ENCODE peak calls at places on chromosomes 7 and 10, in four cellular contexts. A is heart left ventricle, I is PC-9, Q is left ventricle myocardium inferior. U is an unnamed sample.

GRCh38 chr10:97547889-97548485 is 24.6 kb upstream of the ANKRD2 start:
- DNase-seq in A (no peak), I (no peak), Q (no peak), U (no peak)

GRCh38 chr10:29039659-29040309 is 249.1 kb upstream of the LYZL1 start:
- DNase-seq in A (no peak), I (peak), Q (no peak), U (no peak)

GRCh38 chr10:111524134-111524533 is 447.3 kb downstream of the ADRA2A start:
- DNase-seq in A (no peak), I (no peak), Q (no peak), U (no peak)

GRCh38 chr10:59333731-59334130 is 28.6 kb downstream of the FAM13C start:
- DNase-seq in A (no peak), I (no peak), Q (no peak), U (no peak)

GRCh38 chr7:28836661-28837060 is 121.5 kb downstream of the TRIL start:
- DNase-seq in A (no peak), I (no peak), Q (no peak), U (no peak)

GRCh38 chr7:360454-361100 is 70.6 kb downstream of the FOXL3 start:
- DNase-seq in A (no peak), I (no peak), Q (peak), U (no peak)

GRCh38 chr7:130441408-130441854 is 615 bp upstream of the CEP41 start:
- DNase-seq in A (no peak), I (peak), Q (no peak), U (peak)

GRCh38 chr7:102122026-102122425 is 164.6 kb upstream of the SH2B2 start:
- DNase-seq in A (no peak), I (peak), Q (no peak), U (peak)

GRCh38 chr7:55966851-55967250 is 2.5 kb downstream of the NIPSNAP2 start:
- DNase-seq in A (no peak), I (no peak), Q (no peak), U (no peak)

GRCh38 chr10:50224330-50224952 is 26.9 kb downstream of the ASAH2 start:
- DNase-seq in A (peak), I (peak), Q (no peak), U (peak)

GRCh38 chr10:129775681-129776080 is 188.4 kb downstream of the EBF3 start:
- DNase-seq in A (no peak), I (no peak), Q (no peak), U (no peak)

GRCh38 chr10:73506074-73506473 is 10.2 kb upstream of the PPP3CB start:
- DNase-seq in A (no peak), I (no peak), Q (no peak), U (no peak)

GRCh38 chr7:157466473-157467261 is 129.9 kb downstream of the DNAJB6 start:
- DNase-seq in A (no peak), I (no peak), Q (no peak), U (no peak)

GRCh38 chr10:76022366-76022765 is 590.9 kb downstream of the LRMDA start:
- DNase-seq in A (no peak), I (no peak), Q (no peak), U (no peak)

GRCh38 chr7:139526578-139527544 is 3.4 kb downstream of the CLEC2L start:
- DNase-seq in A (no peak), I (peak), Q (no peak), U (no peak)

GRCh38 chr7:38506756-38507155 is 124.4 kb downstream of the AMPH start:
- DNase-seq in A (no peak), I (no peak), Q (no peak), U (no peak)

GRCh38 chr10:17227367-17228080 is 517 bp upstream of the VIM start:
- DNase-seq in A (no peak), I (no peak), Q (no peak), U (peak)

GRCh38 chr10:93458821-93459257 is 23.3 kb downstream of the MYOF start:
- DNase-seq in A (peak), I (peak), Q (peak), U (no peak)

GRCh38 chr7:30001953-30002352 is 12.4 kb upstream of the SCRN1 start:
- DNase-seq in A (no peak), I (no peak), Q (no peak), U (no peak)

GRCh38 chr7:2013381-2014311 is 219.1 kb downstream of the MAD1L1 start:
- DNase-seq in A (no peak), I (no peak), Q (peak), U (no peak)

GRCh38 chr7:132655071-132655761 is 78.9 kb upstream of the PLXNA4 start:
- DNase-seq in A (peak), I (no peak), Q (peak), U (no peak)

GRCh38 chr10:107442035-107442505 is 277.6 kb upstream of the SORCS1 start:
- DNase-seq in A (no peak), I (no peak), Q (no peak), U (peak)

GRCh38 chr7:37224746-37225145 is 223.9 kb downstream of the ELMO1 start:
- DNase-seq in A (no peak), I (no peak), Q (no peak), U (no peak)

GRCh38 chr10:86376403-86376802 is 9.8 kb upstream of the GRID1 start:
- DNase-seq in A (no peak), I (no peak), Q (no peak), U (no peak)

GRCh38 chr7:105585850-105586500 is 4.7 kb upstream of the EFCAB10 start:
- DNase-seq in A (no peak), I (no peak), Q (no peak), U (peak)

GRCh38 chr7:105581066-105581811 is at the start of gene EFCAB10:
- DNase-seq in A (peak), I (no peak), Q (peak), U (peak)

GRCh38 chr7:105580022-105580740 is 1.1 kb downstream of the EFCAB10 start:
- DNase-seq in A (no peak), I (no peak), Q (no peak), U (no peak)

GRCh38 chr7:105584165-105584564 is 2.9 kb upstream of the EFCAB10 start:
- DNase-seq in A (no peak), I (no peak), Q (no peak), U (no peak)

DNA sequence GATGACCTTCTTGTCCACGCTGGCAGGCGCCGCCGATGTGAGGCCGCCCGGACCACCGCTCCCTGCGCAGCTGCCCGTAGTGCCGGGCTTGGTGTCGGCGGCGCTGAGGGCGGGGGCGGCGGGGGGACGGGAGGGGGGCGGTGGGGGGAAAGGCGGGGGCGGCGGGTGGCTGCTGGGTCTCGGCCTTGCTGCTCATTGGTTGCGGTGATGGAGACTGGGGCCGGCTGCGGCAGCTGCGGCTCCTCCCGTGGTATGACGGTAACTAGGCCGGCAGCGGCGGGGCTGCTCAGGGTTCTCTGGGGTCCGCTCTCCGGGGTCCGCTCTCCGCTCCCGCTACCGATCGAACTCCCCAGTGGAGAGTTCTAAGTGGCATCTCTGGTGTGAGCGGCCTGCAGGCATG is 1.8 kb upstream of the EFCAB10 start:
- DNase-seq in A (no peak), I (no peak), Q (no peak), U (no peak)
- H3K27ac ChIP-seq in A (no peak), I (no peak), Q (no peak), U (no peak)

DNA sequence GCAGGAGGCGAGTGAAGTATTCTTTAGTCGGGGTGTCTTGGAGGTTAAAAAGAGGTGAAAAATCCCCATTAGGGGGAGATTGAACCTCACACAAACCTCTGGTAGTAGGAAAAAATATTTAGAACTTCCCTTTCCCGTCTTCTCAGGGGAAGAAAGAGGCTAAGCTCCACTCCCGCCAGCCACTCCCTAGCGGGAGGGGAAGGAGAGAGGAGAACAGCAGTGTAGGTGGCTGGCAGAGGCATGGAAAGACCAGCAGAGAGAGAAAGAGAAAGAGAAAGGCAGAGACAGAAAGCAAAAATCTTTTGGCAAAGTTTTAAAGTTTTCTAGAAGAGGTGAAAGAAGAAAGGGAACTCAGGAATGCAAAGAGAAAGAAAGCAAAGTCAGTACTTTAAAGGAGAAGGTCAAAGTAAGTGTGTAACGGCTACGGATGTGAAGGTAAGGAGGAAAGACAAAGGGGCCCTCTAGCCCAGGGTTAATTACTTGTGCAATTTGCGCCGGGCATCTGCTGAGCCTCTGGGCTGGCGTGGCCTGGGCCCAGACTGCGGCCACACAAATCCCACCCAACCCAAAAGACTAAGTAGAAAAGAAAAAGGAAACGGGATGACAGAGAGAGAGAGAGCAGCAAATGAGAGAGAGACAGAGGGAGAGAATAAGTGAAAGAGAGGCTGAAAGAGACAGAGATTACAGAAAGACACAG is 72.3 kb upstream of the ZNF746 start:
- DNase-seq in A (no peak), I (no peak), Q (no peak), U (no peak)
- H3K27ac ChIP-seq in A (no peak), I (no peak), Q (no peak), U (no peak)

DNA sequence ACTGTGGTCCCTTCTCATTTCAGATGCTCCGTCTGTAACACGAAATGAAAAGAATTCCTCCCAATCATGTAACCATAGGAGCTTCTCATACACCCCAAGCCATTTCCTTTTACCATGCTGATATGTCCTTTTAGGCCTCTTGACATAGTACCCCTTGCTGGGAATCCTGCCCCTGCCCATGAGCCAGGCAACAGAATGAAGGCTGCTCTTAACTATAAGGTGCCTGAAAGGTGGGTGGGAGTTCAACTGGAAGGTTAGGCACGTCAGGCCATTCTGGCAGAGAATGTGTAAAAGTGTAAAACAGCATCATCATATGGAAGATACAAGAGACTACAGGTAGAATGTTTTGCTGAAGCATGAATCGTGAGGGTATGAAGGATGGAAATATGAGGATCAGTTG is 22.5 kb downstream of the IL2RA start:
- DNase-seq in A (no peak), I (no peak), Q (no peak), U (no peak)
- H3K27ac ChIP-seq in A (no peak), I (no peak), Q (no peak), U (no peak)

GRCh38 chr10:38072552-38072951 is 21.6 kb upstream of the ZNF37A start:
- DNase-seq in A (no peak), I (no peak), Q (no peak), U (no peak)

DNA sequence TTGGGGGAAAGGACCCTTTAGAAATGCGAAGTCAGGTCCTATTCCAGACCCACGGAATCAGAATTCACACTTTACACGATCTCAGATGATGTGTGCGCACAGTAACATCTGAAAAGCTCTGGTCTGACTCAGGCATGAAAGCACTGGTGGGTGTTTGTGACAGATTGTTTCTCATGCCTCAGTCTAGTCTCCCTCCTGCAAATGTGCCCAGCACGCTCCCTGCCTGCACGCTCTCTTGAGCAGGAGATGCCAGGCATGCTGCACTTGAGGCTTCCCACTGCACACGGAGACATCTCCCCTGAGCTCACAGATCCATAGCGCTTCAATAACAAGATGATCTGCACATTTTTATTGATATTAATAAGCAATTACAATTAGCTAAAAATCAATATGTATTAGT is 23.6 kb upstream of the ZNF37A start:
- DNase-seq in A (no peak), I (no peak), Q (no peak), U (no peak)
- H3K27ac ChIP-seq in A (no peak), I (no peak), Q (no peak), U (no peak)

GRCh38 chr7:112162161-112163020 is 43.8 kb downstream of the DOCK4 start:
- DNase-seq in A (peak), I (no peak), Q (peak), U (no peak)

GRCh38 chr7:112161253-112162160 is 44.7 kb downstream of the DOCK4 start:
- DNase-seq in A (no peak), I (no peak), Q (no peak), U (no peak)

GRCh38 chr7:112160130-112160770 is 45.9 kb downstream of the DOCK4 start:
- DNase-seq in A (no peak), I (no peak), Q (no peak), U (no peak)

GRCh38 chr7:112159346-112159745 is 46.9 kb downstream of the DOCK4 start:
- DNase-seq in A (no peak), I (no peak), Q (no peak), U (no peak)

GRCh38 chr7:112160771-112161150 is 45.4 kb downstream of the DOCK4 start:
- DNase-seq in A (no peak), I (no peak), Q (no peak), U (no peak)
- H3K27ac ChIP-seq in A (no peak), I (no peak), Q (peak), U (no peak)

GRCh38 chr10:118670472-118671124 is 75.2 kb upstream of the PRLHR start:
- DNase-seq in A (no peak), I (no peak), Q (no peak), U (no peak)

GRCh38 chr10:118668228-118668952 is 72.9 kb upstream of the PRLHR start:
- DNase-seq in A (no peak), I (no peak), Q (no peak), U (no peak)

GRCh38 chr10:118669020-118669766 is 73.7 kb upstream of the PRLHR start:
- DNase-seq in A (peak), I (no peak), Q (no peak), U (no peak)

GRCh38 chr10:118667732-118668131 is 72.3 kb upstream of the PRLHR start:
- DNase-seq in A (no peak), I (no peak), Q (no peak), U (no peak)

DNA sequence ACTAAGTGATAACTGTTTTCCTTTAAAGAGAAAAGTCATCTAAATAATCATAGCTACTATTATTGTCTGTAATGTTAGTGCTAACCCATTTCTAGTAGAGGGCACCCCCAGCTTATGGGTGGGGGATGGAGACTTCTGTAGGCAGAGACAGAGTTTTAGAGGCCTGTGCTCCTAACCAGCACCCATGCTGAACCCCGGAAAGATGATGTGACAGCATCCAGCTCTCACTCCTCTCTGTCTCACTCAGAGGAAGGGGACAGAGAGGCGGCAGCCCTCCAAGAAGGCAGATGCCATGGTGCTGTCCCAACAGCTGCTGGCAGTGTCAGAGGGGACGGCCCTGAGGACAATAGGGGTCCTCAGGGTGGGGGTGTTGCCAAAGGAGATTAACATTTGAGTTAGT is 74.4 kb upstream of the PRLHR start:
- DNase-seq in A (no peak), I (no peak), Q (no peak), U (no peak)
- H3K27ac ChIP-seq in A (peak), I (no peak), Q (no peak), U (no peak)

GRCh38 chr10:121540773-121541395 is 57.4 kb downstream of the FGFR2 start:
- DNase-seq in A (no peak), I (no peak), Q (no peak), U (no peak)
- H3K27ac ChIP-seq in A (no peak), I (no peak), Q (no peak), U (no peak)

DNA sequence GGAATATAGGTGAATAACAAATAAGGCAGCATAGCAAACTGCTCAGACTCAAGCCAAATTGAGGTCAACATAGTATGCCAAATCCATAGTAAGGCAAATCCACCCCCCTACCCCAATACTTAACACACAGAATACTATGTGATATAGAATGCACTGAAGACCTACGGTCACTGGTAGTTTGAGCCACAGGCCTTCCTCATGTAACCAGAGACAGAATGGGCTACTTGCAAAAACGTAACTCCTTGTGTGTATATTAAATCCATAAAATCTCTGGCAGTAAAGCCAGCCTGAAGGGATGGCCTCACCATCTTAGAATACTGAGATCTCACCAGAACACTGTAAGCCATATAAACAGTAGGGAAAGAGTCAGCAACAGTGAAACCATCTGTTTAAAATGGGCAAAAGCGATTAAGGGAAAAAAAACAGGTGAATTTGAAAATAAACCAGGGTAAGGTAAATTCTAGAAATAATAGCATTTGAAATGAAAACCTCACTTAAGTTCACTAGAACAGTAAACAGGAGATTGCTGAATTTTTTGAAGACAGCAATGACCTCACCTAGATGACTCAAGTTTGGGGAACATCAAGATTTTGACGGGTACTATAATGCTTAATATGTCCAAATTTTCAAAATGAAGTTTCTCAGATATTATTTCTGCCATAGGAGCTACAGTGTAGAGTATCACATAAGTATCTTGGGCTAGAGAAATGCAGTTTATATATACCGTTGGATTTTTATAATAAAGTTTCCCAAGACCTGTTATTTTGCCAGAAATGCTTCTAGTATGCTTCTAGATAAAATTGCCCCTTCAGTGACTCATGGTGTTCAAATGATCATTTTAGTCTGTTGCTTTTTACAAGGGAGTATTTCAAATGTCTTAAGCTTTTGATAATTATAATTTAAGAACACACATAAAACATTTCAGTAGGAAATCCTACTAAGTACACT is 13.9 kb downstream of the HNRNPA2B1 start:
- DNase-seq in A (no peak), I (no peak), Q (no peak), U (no peak)
- H3K27ac ChIP-seq in A (no peak), I (peak), Q (no peak), U (peak)

GRCh38 chr10:31808258-31809218 is 120.1 kb downstream of the ARHGAP12 start:
- DNase-seq in A (peak), I (no peak), Q (no peak), U (peak)
- H3K27ac ChIP-seq in A (peak), I (peak), Q (peak), U (no peak)

U was measured in MM.1S.